ENCODE peak calls at places on chromosomes 12 and 14, in six cellular contexts. One of them, this sample, is unnamed.

GRCh38 chr14:71682337-71682736 is 249.9 kb upstream of the RGS6 start:
- DNase-seq in NCI-H1417: no peak
- DNase-seq in naive B cell: no peak
- DNase-seq in activated CD4-positive, alpha-beta T cell treated with anti-CD3 and anti-CD28 coated beads, Interleukin-2, amount 50 U/mL, for 4 hours: no peak
- DNase-seq in HEK293T: no peak
- DNase-seq in brain microvascular endothelial cell: no peak
- DNase-seq in this sample: no peak

GRCh38 chr12:32115404-32116104 is 8.9 kb downstream of the BICD1 start:
- DNase-seq in NCI-H1417: no peak
- DNase-seq in naive B cell: no peak
- DNase-seq in activated CD4-positive, alpha-beta T cell treated with anti-CD3 and anti-CD28 coated beads, Interleukin-2, amount 50 U/mL, for 4 hours: no peak
- DNase-seq in HEK293T: no peak
- DNase-seq in brain microvascular endothelial cell: peak
- DNase-seq in this sample: peak

GRCh38 chr12:18850752-18851151 is 112.8 kb downstream of the CAPZA3 start:
- DNase-seq in NCI-H1417: no peak
- DNase-seq in naive B cell: no peak
- DNase-seq in activated CD4-positive, alpha-beta T cell treated with anti-CD3 and anti-CD28 coated beads, Interleukin-2, amount 50 U/mL, for 4 hours: no peak
- DNase-seq in HEK293T: no peak
- DNase-seq in brain microvascular endothelial cell: no peak
- DNase-seq in this sample: no peak

GRCh38 chr12:57521475-57522018 is 1.1 kb upstream of the MBD6 start:
- DNase-seq in NCI-H1417: peak
- DNase-seq in naive B cell: no peak
- DNase-seq in activated CD4-positive, alpha-beta T cell treated with anti-CD3 and anti-CD28 coated beads, Interleukin-2, amount 50 U/mL, for 4 hours: no peak
- DNase-seq in HEK293T: no peak
- DNase-seq in brain microvascular endothelial cell: no peak
- DNase-seq in this sample: no peak

GRCh38 chr12:114508529-114509129 is 102.7 kb upstream of the TBX5 start:
- DNase-seq in NCI-H1417: peak
- DNase-seq in naive B cell: peak
- DNase-seq in activated CD4-positive, alpha-beta T cell treated with anti-CD3 and anti-CD28 coated beads, Interleukin-2, amount 50 U/mL, for 4 hours: peak
- DNase-seq in HEK293T: peak
- DNase-seq in brain microvascular endothelial cell: peak
- DNase-seq in this sample: peak

GRCh38 chr14:100673085-100673806 is 53.4 kb upstream of the DLK1 start:
- DNase-seq in NCI-H1417: peak
- DNase-seq in naive B cell: no peak
- DNase-seq in activated CD4-positive, alpha-beta T cell treated with anti-CD3 and anti-CD28 coated beads, Interleukin-2, amount 50 U/mL, for 4 hours: no peak
- DNase-seq in HEK293T: no peak
- DNase-seq in brain microvascular endothelial cell: no peak
- DNase-seq in this sample: no peak

GRCh38 chr12:26121323-26121740 is 3.5 kb downstream of the BHLHE41 start:
- DNase-seq in NCI-H1417: no peak
- DNase-seq in naive B cell: no peak
- DNase-seq in activated CD4-positive, alpha-beta T cell treated with anti-CD3 and anti-CD28 coated beads, Interleukin-2, amount 50 U/mL, for 4 hours: no peak
- DNase-seq in HEK293T: no peak
- DNase-seq in brain microvascular endothelial cell: no peak
- DNase-seq in this sample: no peak

GRCh38 chr12:92739099-92739498 is 36.3 kb downstream of the PLEKHG7 start:
- DNase-seq in NCI-H1417: no peak
- DNase-seq in naive B cell: no peak
- DNase-seq in activated CD4-positive, alpha-beta T cell treated with anti-CD3 and anti-CD28 coated beads, Interleukin-2, amount 50 U/mL, for 4 hours: no peak
- DNase-seq in HEK293T: no peak
- DNase-seq in brain microvascular endothelial cell: no peak
- DNase-seq in this sample: no peak

GRCh38 chr14:68627050-68627867 is 165.6 kb downstream of the ZFP36L1 start:
- DNase-seq in NCI-H1417: no peak
- DNase-seq in naive B cell: no peak
- DNase-seq in activated CD4-positive, alpha-beta T cell treated with anti-CD3 and anti-CD28 coated beads, Interleukin-2, amount 50 U/mL, for 4 hours: no peak
- DNase-seq in HEK293T: no peak
- DNase-seq in brain microvascular endothelial cell: no peak
- DNase-seq in this sample: peak

GRCh38 chr14:51066576-51066975 is 28.3 kb downstream of the TRIM9 start:
- DNase-seq in NCI-H1417: no peak
- DNase-seq in naive B cell: no peak
- DNase-seq in activated CD4-positive, alpha-beta T cell treated with anti-CD3 and anti-CD28 coated beads, Interleukin-2, amount 50 U/mL, for 4 hours: no peak
- DNase-seq in HEK293T: no peak
- DNase-seq in brain microvascular endothelial cell: no peak
- DNase-seq in this sample: no peak

GRCh38 chr12:44584625-44585024 is 291.5 kb downstream of the NELL2 start:
- DNase-seq in NCI-H1417: no peak
- DNase-seq in naive B cell: no peak
- DNase-seq in activated CD4-positive, alpha-beta T cell treated with anti-CD3 and anti-CD28 coated beads, Interleukin-2, amount 50 U/mL, for 4 hours: no peak
- DNase-seq in HEK293T: no peak
- DNase-seq in brain microvascular endothelial cell: no peak
- DNase-seq in this sample: no peak

GRCh38 chr12:72313757-72314270 is 41.6 kb downstream of the TRHDE start:
- DNase-seq in NCI-H1417: no peak
- DNase-seq in naive B cell: no peak
- DNase-seq in activated CD4-positive, alpha-beta T cell treated with anti-CD3 and anti-CD28 coated beads, Interleukin-2, amount 50 U/mL, for 4 hours: no peak
- DNase-seq in HEK293T: no peak
- DNase-seq in brain microvascular endothelial cell: no peak
- DNase-seq in this sample: no peak

GRCh38 chr14:20671597-20672283 is 12.6 kb upstream of the RNASE4 start:
- DNase-seq in NCI-H1417: no peak
- DNase-seq in naive B cell: no peak
- DNase-seq in activated CD4-positive, alpha-beta T cell treated with anti-CD3 and anti-CD28 coated beads, Interleukin-2, amount 50 U/mL, for 4 hours: no peak
- DNase-seq in HEK293T: no peak
- DNase-seq in brain microvascular endothelial cell: no peak
- DNase-seq in this sample: no peak

GRCh38 chr12:65886996-65887395 is 62.7 kb downstream of the HMGA2 start:
- DNase-seq in NCI-H1417: no peak
- DNase-seq in naive B cell: no peak
- DNase-seq in activated CD4-positive, alpha-beta T cell treated with anti-CD3 and anti-CD28 coated beads, Interleukin-2, amount 50 U/mL, for 4 hours: no peak
- DNase-seq in HEK293T: no peak
- DNase-seq in brain microvascular endothelial cell: no peak
- DNase-seq in this sample: no peak

GRCh38 chr12:100493371-100494012 is 19.8 kb downstream of the NR1H4 start:
- DNase-seq in NCI-H1417: no peak
- DNase-seq in naive B cell: no peak
- DNase-seq in activated CD4-positive, alpha-beta T cell treated with anti-CD3 and anti-CD28 coated beads, Interleukin-2, amount 50 U/mL, for 4 hours: no peak
- DNase-seq in HEK293T: no peak
- DNase-seq in brain microvascular endothelial cell: no peak
- DNase-seq in this sample: no peak

GRCh38 chr14:89748004-89748403 is 206.5 kb downstream of the EFCAB11 start:
- DNase-seq in NCI-H1417: no peak
- DNase-seq in naive B cell: no peak
- DNase-seq in activated CD4-positive, alpha-beta T cell treated with anti-CD3 and anti-CD28 coated beads, Interleukin-2, amount 50 U/mL, for 4 hours: no peak
- DNase-seq in HEK293T: no peak
- DNase-seq in brain microvascular endothelial cell: peak
- DNase-seq in this sample: no peak

This sample was measured in astrocyte of the cerebellum.